ENCODE peak calls at places on chromosomes 5 and 9, in four cellular contexts. H, Q, L and G are unnamed samples.

GRCh38 chr9:126521551-126521950 is 92.2 kb upstream of the LMX1B start:
- DNase-seq in L (peak; percentile 13), Q (no peak), H (no peak), G (no peak)

GRCh38 chr5:60261732-60262131 is 368.2 kb upstream of the PDE4D start:
- DNase-seq in L (no peak), Q (no peak), H (no peak), G (no peak)

GRCh38 chr5:69024241-69024651 is 69.6 kb upstream of the SLC30A5 start:
- DNase-seq in L (no peak), H (peak; percentile 80), Q (peak; percentile 39), G (no peak)

GRCh38 chr5:150945501-150945900 is 40.7 kb upstream of the ZNF300 start:
- DNase-seq in L (no peak), H (no peak), Q (no peak), G (no peak)

GRCh38 chr5:41925555-41925946 is 470 bp downstream of the FBXO4 start:
- DNase-seq in Q (peak; percentile 9), H (peak; percentile 46), L (no peak), G (no peak)

GRCh38 chr9:97366889-97367288 is 45.0 kb upstream of the TDRD7 start:
- DNase-seq in L (no peak), Q (no peak), H (no peak), G (no peak)

GRCh38 chr9:123637596-123637939 is 281.6 kb downstream of the CRB2 start:
- DNase-seq in H (no peak), L (no peak), Q (no peak), G (no peak)

GRCh38 chr9:89655047-89655989 is 50.5 kb downstream of the GADD45G start:
- DNase-seq in L (no peak), H (no peak), Q (no peak), G (no peak)

GRCh38 chr5:98639258-98639657 is 134.2 kb upstream of the RGMB start:
- DNase-seq in H (no peak), Q (no peak), L (no peak), G (no peak)

GRCh38 chr5:56211298-56211865 is 21.7 kb downstream of the ANKRD55 start:
- DNase-seq in Q (peak; percentile 52), L (no peak), H (no peak), G (peak; percentile 63)

GRCh38 chr5:58016329-58016728 is 443.6 kb downstream of the PLK2 start:
- DNase-seq in Q (no peak), L (no peak), H (no peak), G (no peak)

GRCh38 chr9:2235623-2236022 is 220.5 kb downstream of the SMARCA2 start:
- DNase-seq in H (no peak), L (no peak), Q (no peak), G (no peak)

GRCh38 chr9:2241875-2242741 is 227.0 kb downstream of the SMARCA2 start:
- DNase-seq in L (peak; percentile 80), H (peak; percentile 93), Q (peak; percentile 57), G (peak; percentile 85)

GRCh38 chr9:2243666-2244555 is 228.8 kb downstream of the SMARCA2 start:
- DNase-seq in L (no peak), Q (no peak), H (no peak), G (no peak)

GRCh38 chr9:2242778-2243395 is 227.7 kb downstream of the SMARCA2 start:
- DNase-seq in L (no peak), H (no peak), Q (no peak), G (no peak)

GRCh38 chr9:2241461-2241874 is 226.3 kb downstream of the SMARCA2 start:
- DNase-seq in L (no peak), H (no peak), Q (no peak), G (peak; percentile 75)
- H3K4me3 ChIP-seq in L (peak overlapping the region; percentile 56), H (peak overlapping the region; percentile 40), Q (peak overlapping the region; percentile 46), G (peak overlapping the region; percentile 65)

GRCh38 chr5:181243521-181244307 is at the start of gene RACK1:
- DNase-seq in Q (peak; percentile 83), L (peak; percentile 91), H (peak; percentile 93), G (peak; percentile 67)

GRCh38 chr5:181243020-181243520 is 636 bp downstream of the RACK1 start:
- DNase-seq in Q (no peak), H (no peak), L (no peak), G (no peak)

GRCh38 chr5:181241393-181241975 is 2.2 kb downstream of the RACK1 start:
- DNase-seq in Q (no peak), H (peak; percentile 87), L (no peak), G (no peak)

GRCh38 chr5:181239062-181239663 is 4.5 kb downstream of the RACK1 start:
- DNase-seq in H (no peak), Q (no peak), L (no peak), G (no peak)

GRCh38 chr5:181242031-181242451 is 1.7 kb downstream of the RACK1 start:
- DNase-seq in H (no peak), L (no peak), Q (no peak), G (no peak)
- H3K27ac ChIP-seq in H (peak overlapping the region; percentile 96), L (peak overlapping the region; percentile 98), Q (peak overlapping the region; percentile 91), G (peak overlapping the region; percentile 83)

GRCh38 chr5:172150514-172151425 is 37.3 kb downstream of the STK10 start:
- DNase-seq in L (peak; percentile 88), Q (no peak), H (no peak), G (no peak)

GRCh38 chr5:172146748-172147092 is 41.3 kb downstream of the STK10 start:
- DNase-seq in Q (no peak), H (no peak), L (no peak), G (no peak)

GRCh38 chr5:172148381-172148780 is 39.6 kb downstream of the STK10 start:
- DNase-seq in Q (no peak), H (no peak), L (no peak), G (no peak)

GRCh38 chr5:172147857-172148256 is 40.2 kb downstream of the STK10 start:
- DNase-seq in L (no peak), H (no peak), Q (no peak), G (no peak)

GRCh38 chr5:172149073-172149472 is 39.0 kb downstream of the STK10 start:
- DNase-seq in Q (no peak), H (no peak), L (no peak), G (peak; percentile 32)
- TF ChIP-seq CTCF in Q (no peak), H (no peak), L (no peak), G (no peak)

GRCh38 chr9:92659601-92660000 is 10.3 kb downstream of the IPPK start:
- DNase-seq in L (no peak), H (no peak), Q (no peak), G (no peak)
- H3K4me3 ChIP-seq in L (no peak overlapping the region), H (no peak overlapping the region), Q (no peak overlapping the region), G (no peak overlapping the region)

GRCh38 chr9:137350696-137351584 is 48.9 kb upstream of the NRARP start:
- DNase-seq in L (no peak), Q (no peak), H (no peak), G (no peak)

GRCh38 chr9:137348781-137349470 is 46.9 kb upstream of the NRARP start:
- DNase-seq in L (no peak), Q (no peak), H (no peak), G (no peak)

GRCh38 chr9:137347928-137348327 is 45.9 kb upstream of the NRARP start:
- DNase-seq in Q (no peak), H (no peak), L (no peak), G (no peak)

GRCh38 chr9:137351781-137352501 is 49.9 kb upstream of the NRARP start:
- DNase-seq in Q (no peak), L (no peak), H (no peak), G (no peak)

GRCh38 chr9:137349471-137350033 is 47.5 kb upstream of the NRARP start:
- DNase-seq in L (no peak), Q (no peak), H (no peak), G (no peak)
- H3K27ac ChIP-seq in L (no peak overlapping the region), Q (no peak overlapping the region), H (no peak overlapping the region), G (no peak overlapping the region)

DNA sequence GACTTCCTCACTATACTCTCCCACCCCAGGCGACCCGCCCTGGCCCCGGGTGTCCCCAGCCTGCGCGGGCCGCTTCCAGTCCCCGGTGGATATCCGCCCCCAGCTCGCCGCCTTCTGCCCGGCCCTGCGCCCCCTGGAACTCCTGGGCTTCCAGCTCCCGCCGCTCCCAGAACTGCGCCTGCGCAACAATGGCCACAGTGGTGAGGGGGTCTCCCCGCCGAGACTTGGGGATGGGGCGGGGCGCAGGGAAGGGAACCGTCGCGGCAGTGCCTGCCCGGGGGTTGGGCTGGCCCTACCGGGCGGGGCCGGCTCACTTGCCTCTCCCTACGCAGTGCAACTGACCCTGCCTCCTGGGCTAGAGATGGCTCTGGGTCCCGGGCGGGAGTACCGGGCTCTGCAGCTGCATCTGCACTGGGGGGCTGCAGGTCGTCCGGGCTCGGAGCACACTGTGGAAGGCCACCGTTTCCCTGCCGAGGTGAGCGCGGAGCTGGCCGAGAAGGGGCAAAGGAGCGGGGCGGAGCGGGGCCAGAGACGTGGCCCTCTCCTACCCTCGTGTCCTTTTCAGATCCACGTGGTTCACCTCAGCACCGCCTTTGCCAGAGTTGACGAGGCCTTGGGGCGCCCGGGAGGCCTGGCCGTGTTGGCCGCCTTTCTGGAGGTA is 2.1 kb downstream of the CA9 start:
- DNase-seq in H (peak; percentile 38), Q (no peak), L (peak; percentile 55), G (no peak)
- TF ChIP-seq CTCF in H (no peak), Q (no peak), L (no peak), G (no peak)

GRCh38 chr9:109639666-109640231 is 140.2 kb upstream of the PALM2AKAP2 start:
- DNase-seq in H (no peak), L (no peak), Q (no peak), G (no peak)
- H3K4me3 ChIP-seq in H (peak overlapping the region; percentile 43), L (peak overlapping the region; percentile 46), Q (peak overlapping the region; percentile 41), G (peak overlapping the region; percentile 10)